ENCODE peak calls at places on chromosomes 3 and 15, in seven cellular contexts. A, Y, V, O, J, M and Z are unnamed samples.
A peak's percentile ranks its signal among the peaks of the same experiment; 100 is the strongest.

GRCh38 chr3:63975705-63976104 is 47.6 kb downstream of the PSMD6 start:
- DNase-seq in A (no peak), Y (no peak), V (no peak), O (no peak), J (peak; percentile 51), M (peak; percentile 86), Z (peak; percentile 87)

GRCh38 chr3:186670148-186670547 is 4.3 kb downstream of the HRG start:
- DNase-seq in A (no peak), Y (no peak), V (no peak), O (no peak), J (no peak), M (no peak), Z (no peak)

GRCh38 chr3:4720316-4721075 is 227.3 kb downstream of the ITPR1 start:
- DNase-seq in A (no peak), Y (peak; percentile 71), V (peak; percentile 72), O (no peak), J (peak; percentile 70), M (peak; percentile 96), Z (peak; percentile 96)

GRCh38 chr15:101185336-101185735 is 66.5 kb downstream of the CHSY1 start:
- DNase-seq in A (no peak), Y (no peak), V (no peak), O (no peak), J (no peak), M (no peak), Z (no peak)

GRCh38 chr15:99430881-99431401 is 134.8 kb upstream of the MEF2A start:
- DNase-seq in A (no peak), Y (peak; percentile 37), V (peak; percentile 6), O (peak; percentile 40), J (peak; percentile 20), M (no peak), Z (no peak)

GRCh38 chr15:94734460-94734859 is 503.1 kb downstream of the MCTP2 start:
- DNase-seq in A (no peak), Y (no peak), V (no peak), O (no peak), J (no peak), M (no peak), Z (no peak)

GRCh38 chr3:134332344-134332743 is 41.9 kb downstream of the AMOTL2 start:
- DNase-seq in A (no peak), Y (no peak), V (no peak), O (no peak), J (no peak), M (no peak), Z (no peak)

GRCh38 chr3:187777331-187778046 is 32.2 kb upstream of the BCL6 start:
- DNase-seq in A (peak; percentile 12), Y (no peak), V (no peak), O (no peak), J (no peak), M (no peak), Z (peak; percentile 35)

GRCh38 chr3:106428565-106428994 is 559.8 kb upstream of the CBLB start:
- DNase-seq in A (peak; percentile 89), Y (no peak), V (peak; percentile 12), O (no peak), J (no peak), M (peak; percentile 99), Z (peak; percentile 99)

GRCh38 chr3:68256635-68257034 is 602.2 kb upstream of the SUCLG2 start:
- DNase-seq in A (no peak), Y (no peak), V (no peak), O (no peak), J (no peak), M (no peak), Z (no peak)

GRCh38 chr15:48202068-48202467 is 4.0 kb upstream of the SLC12A1 start:
- DNase-seq in A (no peak), Y (no peak), V (no peak), O (no peak), J (no peak), M (no peak), Z (no peak)

GRCh38 chr3:52237659-52238172 is 1.2 kb downstream of the TWF2 start:
- DNase-seq in A (peak; percentile 67), Y (peak; percentile 84), V (peak; percentile 76), O (peak; percentile 86), J (peak; percentile 90), M (peak; percentile 90), Z (peak; percentile 86)

GRCh38 chr15:89230277-89230676 is 8.9 kb upstream of the RLBP1 start:
- DNase-seq in A (no peak), Y (no peak), V (no peak), O (no peak), J (no peak), M (peak; percentile 16), Z (no peak)
- TF ChIP-seq CTCF in A (peak; percentile 6), Y (no peak), V (no peak), O (no peak), J (no peak), M (peak; percentile 49), Z (peak; percentile 24)

DNA sequence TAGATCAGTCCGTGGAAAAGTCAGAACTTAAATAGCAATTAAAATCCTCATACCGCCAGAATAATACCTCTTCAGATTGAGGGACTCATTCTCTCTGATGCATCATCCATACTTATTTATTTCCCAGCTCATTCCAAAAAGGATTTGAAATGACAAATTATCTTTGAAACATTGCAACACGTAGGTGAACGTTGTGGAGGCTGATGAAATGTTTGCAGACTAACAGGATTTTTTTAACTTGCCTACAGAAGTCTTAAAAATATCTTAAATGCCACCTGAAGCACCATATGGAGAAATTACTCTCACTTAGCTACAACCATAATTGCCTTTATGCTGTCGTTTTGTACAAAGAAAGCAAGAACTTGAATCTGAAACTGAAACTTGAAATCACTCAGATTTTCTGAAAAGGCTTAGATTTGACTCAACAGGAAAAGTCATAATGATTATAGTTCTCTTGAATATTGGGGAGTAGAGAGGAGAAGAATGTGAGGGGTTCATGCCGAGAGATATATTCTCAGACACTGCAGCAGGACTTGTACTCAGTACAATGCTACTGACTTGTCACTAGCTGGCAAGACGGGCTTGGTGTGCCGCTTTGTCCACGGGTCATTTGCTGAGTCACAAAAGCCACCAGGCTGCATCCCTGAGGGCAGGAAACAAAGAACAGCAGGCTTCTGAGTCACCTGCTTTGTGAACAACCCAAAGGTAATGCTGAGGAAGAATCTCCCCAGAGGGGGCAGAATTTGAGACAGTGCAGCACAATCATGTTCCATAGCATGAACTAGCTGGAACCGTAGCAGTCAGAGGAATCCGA is 7.1 kb upstream of the FMN1 start:
- DNase-seq in A (peak; percentile 21), Y (peak; percentile 66), V (peak; percentile 66), O (peak; percentile 74), J (peak; percentile 64), M (peak; percentile 28), Z (peak; percentile 43)
- H3K4me3 ChIP-seq in A (no peak overlapping the region), Y (no peak overlapping the region), V (peak overlapping the region; percentile 26), O (peak overlapping the region; percentile 36), J (no peak overlapping the region), M (peak overlapping the region; percentile 54), Z (no peak overlapping the region)

DNA sequence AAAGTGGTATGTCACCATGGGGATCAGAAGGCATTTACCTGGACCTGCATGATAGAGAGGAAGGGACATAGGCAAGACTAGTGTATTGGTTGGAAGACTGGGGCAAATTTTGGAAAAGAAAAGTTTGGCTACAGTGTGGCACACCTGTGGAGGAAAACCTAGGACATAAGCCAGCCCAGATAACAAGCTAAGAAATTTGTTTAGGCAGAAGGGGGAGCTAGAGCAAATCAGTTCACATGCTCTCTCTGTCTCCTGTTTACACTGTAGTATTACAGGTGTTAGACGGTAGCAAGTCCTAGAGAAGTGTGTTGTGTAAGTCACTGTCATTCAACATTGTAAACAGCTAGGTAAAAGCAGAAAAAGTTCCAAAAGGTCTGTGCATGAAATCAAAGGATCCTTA is 11.9 kb upstream of the ALDH1A2 start:
- DNase-seq in A (no peak), Y (no peak), V (no peak), O (no peak), J (no peak), M (peak; percentile 34), Z (peak; percentile 35)
- TF ChIP-seq CTCF in A (no peak), Y (peak; percentile 58), V (no peak), O (peak; percentile 14), J (no peak), M (peak; percentile 50), Z (peak; percentile 30)

GRCh38 chr15:49427369-49427768 is 4.3 kb downstream of the FGF7 start:
- DNase-seq in A (no peak), Y (no peak), V (no peak), O (no peak), J (no peak), M (no peak), Z (no peak)
- H3K4me3 ChIP-seq in A (no peak overlapping the region), Y (no peak overlapping the region), V (peak overlapping the region; percentile 43), O (peak overlapping the region; percentile 46), J (no peak overlapping the region), M (no peak overlapping the region), Z (no peak overlapping the region)